ENCODE peak calls at places on chromosomes 2 and 18, in four cellular contexts. Z, T, N and M are unnamed samples.

GRCh38 chr2:212898011-212898410 is 253.4 kb downstream of the IKZF2 start:
- DNase-seq in Z (no peak), T (no peak), N (no peak), M (no peak)

GRCh38 chr18:28831476-28831875 is 654.5 kb upstream of the CDH2 start:
- DNase-seq in Z (no peak), T (no peak), N (no peak), M (no peak)

GRCh38 chr2:240926516-240927389 is 20.6 kb downstream of the CROCC2 start:
- DNase-seq in Z (no peak), T (no peak), N (no peak), M (no peak)

GRCh38 chr2:66862871-66863650 is 428.1 kb downstream of the MEIS1 start:
- DNase-seq in Z (no peak), T (no peak), N (no peak), M (no peak)

GRCh38 chr2:65548571-65549261 is 116.3 kb upstream of the SPRED2 start:
- DNase-seq in Z (no peak), T (no peak), N (no peak), M (no peak)

GRCh38 chr2:9538000-9538507 is 17.6 kb downstream of the ADAM17 start:
- DNase-seq in Z (no peak), T (no peak), N (no peak), M (peak; percentile 43)

GRCh38 chr2:120177973-120178372 is 45.2 kb downstream of the TMEM185B start:
- DNase-seq in Z (no peak), T (no peak), N (no peak), M (no peak)

GRCh38 chr18:5546660-5547059 is 2.9 kb upstream of the EPB41L3 start:
- DNase-seq in Z (no peak), T (no peak), N (no peak), M (peak; percentile 17)

GRCh38 chr2:46963961-46964673 is 48.5 kb upstream of the MCFD2 start:
- DNase-seq in Z (peak; percentile 39), T (no peak), N (no peak), M (no peak)

GRCh38 chr2:119240311-119241204 is 16.9 kb downstream of the STEAP3 start:
- DNase-seq in Z (peak; percentile 33), T (no peak), N (no peak), M (peak; percentile 29)

GRCh38 chr18:8288447-8289213 is 320.6 kb upstream of the RAB12 start:
- DNase-seq in Z (no peak), T (no peak), N (no peak), M (no peak)

GRCh38 chr2:31384351-31384750 is 30.2 kb downstream of the XDH start:
- DNase-seq in Z (no peak), T (no peak), N (no peak), M (peak; percentile 89)

GRCh38 chr2:188937228-188938220 is 36.6 kb upstream of the COL3A1 start:
- DNase-seq in Z (no peak), T (no peak), N (no peak), M (no peak)

GRCh38 chr2:127139766-127140165 is 32.8 kb upstream of the BIN1 start:
- DNase-seq in Z (no peak), T (no peak), N (no peak), M (no peak)

GRCh38 chr2:75133621-75134020 is 65.7 kb downstream of the TACR1 start:
- DNase-seq in Z (no peak), T (no peak), N (no peak), M (no peak)

GRCh38 chr2:221997100-221997499 is 301.7 kb downstream of the PAX3 start:
- DNase-seq in Z (peak; percentile 10), T (no peak), N (no peak), M (peak; percentile 2)

GRCh38 chr18:73696171-73696570 is 451.5 kb downstream of the FBXO15 start:
- DNase-seq in Z (no peak), T (no peak), N (no peak), M (no peak)

GRCh38 chr18:13629841-13630747 is 96.3 kb downstream of the FAM210A start:
- DNase-seq in Z (peak; percentile 67), T (peak; percentile 73), N (peak; percentile 48), M (peak; percentile 51)

GRCh38 chr2:99940963-99941362 is 201.4 kb downstream of the AFF3 start:
- DNase-seq in Z (no peak), T (no peak), N (no peak), M (no peak)

GRCh38 chr2:69464575-69464974 is 27.3 kb upstream of the NFU1 start:
- DNase-seq in Z (no peak), T (no peak), N (no peak), M (no peak)

GRCh38 chr18:10365021-10365420 is 89.4 kb upstream of the APCDD1 start:
- DNase-seq in Z (no peak), T (no peak), N (no peak), M (no peak)

GRCh38 chr18:31056296-31056695 is 13.8 kb upstream of the DSC3 start:
- DNase-seq in Z (no peak), T (no peak), N (no peak), M (no peak)

GRCh38 chr2:219099319-219099718 is 38.6 kb upstream of the IHH start:
- DNase-seq in Z (no peak), T (no peak), N (no peak), M (no peak)

GRCh38 chr2:176088937-176089842 is 3.3 kb upstream of the HOXD13 start:
- DNase-seq in Z (no peak), T (no peak), N (no peak), M (no peak)

GRCh38 chr2:37585982-37586621 is 85.3 kb downstream of the CDC42EP3 start:
- DNase-seq in Z (no peak), T (no peak), N (peak; percentile 68), M (no peak)

GRCh38 chr2:240451791-240452470 is 16.5 kb downstream of the GPC1 start:
- DNase-seq in Z (no peak), T (no peak), N (no peak), M (no peak)

GRCh38 chr2:96470636-96471035 is 34.5 kb downstream of the NEURL3 start:
- DNase-seq in Z (no peak), T (peak; percentile 36), N (no peak), M (peak; percentile 55)

GRCh38 chr2:188330316-188331053 is 38.8 kb downstream of the GULP1 start:
- DNase-seq in Z (no peak), T (no peak), N (no peak), M (no peak)

GRCh38 chr2:239893236-239893515 is 132.0 kb downstream of the NDUFA10 start:
- DNase-seq in Z (no peak), T (peak; percentile 55), N (no peak), M (no peak)

DNA sequence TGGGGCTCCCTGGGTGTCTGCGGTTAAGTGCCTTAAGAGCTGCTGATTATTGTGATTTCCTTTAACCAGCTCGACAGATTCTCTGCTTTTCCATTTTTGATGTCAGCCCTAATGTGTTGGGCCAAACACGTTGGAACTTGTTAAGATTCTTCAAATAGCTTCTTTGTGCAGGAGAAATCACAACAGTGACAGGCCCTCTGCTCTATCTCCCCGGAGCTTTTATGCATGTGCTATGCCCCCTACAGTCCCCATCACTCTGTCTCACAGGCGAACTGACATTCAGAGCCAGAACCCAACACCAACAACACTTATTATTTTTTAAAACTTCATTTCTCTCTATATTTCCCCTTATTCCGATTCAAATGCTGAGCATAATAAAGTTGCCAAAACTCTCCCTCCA is 371.7 kb upstream of the CELF4 start:
- DNase-seq in Z (no peak), T (no peak), N (no peak), M (no peak)
- TF ChIP-seq EP300 in Z (no peak), T (no peak), N (no peak), M (no peak)

GRCh38 chr18:2776596-2776995 is 70.2 kb upstream of the EMILIN2 start:
- DNase-seq in Z (no peak), T (no peak), N (no peak), M (no peak)

DNA sequence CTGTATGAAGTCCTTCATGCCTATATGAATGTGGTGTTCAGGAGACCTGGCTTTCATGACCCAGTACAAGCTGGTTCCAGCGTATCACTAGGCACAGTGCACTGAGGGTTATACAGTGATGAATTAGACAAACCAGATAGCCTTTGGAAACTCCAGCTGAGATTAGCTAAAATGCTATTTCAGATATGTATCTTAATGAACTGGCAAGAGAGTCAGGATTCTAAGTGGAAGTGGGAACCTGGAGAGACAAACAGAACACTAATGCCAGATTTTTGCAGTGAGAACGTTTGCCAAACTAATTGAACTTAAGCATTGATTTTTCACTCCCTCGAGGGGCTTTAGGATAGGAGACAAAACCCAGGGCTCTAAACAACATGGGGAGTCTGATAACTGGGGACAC is 66.1 kb upstream of the EMILIN2 start:
- DNase-seq in Z (no peak), T (no peak), N (no peak), M (no peak)
- TF ChIP-seq BHLHE40 in Z (no peak), T (no peak), N (no peak), M (no peak)

DNA sequence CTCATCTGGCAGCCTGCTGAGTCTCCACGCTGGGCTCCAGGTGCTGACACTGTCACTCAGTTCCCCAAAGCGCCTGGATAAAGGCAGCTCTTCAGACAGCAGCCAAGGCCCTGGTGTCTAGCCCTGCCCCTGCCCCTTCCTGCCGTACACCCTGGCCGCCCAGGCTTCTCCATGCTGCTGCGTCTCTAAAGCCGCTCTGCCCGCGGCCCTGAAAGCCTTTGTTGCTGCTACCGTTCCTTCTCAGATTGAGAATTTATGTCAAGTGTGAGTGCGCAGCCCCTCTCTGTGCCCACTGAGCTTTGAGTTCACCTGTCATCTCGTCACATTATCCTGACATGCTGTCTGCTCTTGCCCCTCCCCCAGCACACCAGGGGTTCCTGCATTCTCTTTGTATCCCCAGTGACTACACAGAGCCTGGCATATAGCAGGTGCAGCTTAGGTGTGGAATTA is 140.1 kb upstream of the BCL2L11 start:
- DNase-seq in Z (no peak), T (no peak), N (no peak), M (no peak)
- TF ChIP-seq EP300 in Z (no peak), T (no peak), N (no peak), M (no peak)

GRCh38 chr2:230759481-230760191 is 47.0 kb downstream of the CAB39 start:
- DNase-seq in Z (no peak), T (no peak), N (no peak), M (no peak)

GRCh38 chr2:230758566-230759480 is 46.2 kb downstream of the CAB39 start:
- DNase-seq in Z (no peak), T (no peak), N (no peak), M (no peak)

GRCh38 chr2:230765611-230766300 is 53.1 kb downstream of the CAB39 start:
- DNase-seq in Z (no peak), T (no peak), N (no peak), M (no peak)

GRCh38 chr2:230761704-230762103 is 49.1 kb downstream of the CAB39 start:
- DNase-seq in Z (no peak), T (no peak), N (no peak), M (no peak)

GRCh38 chr2:230762317-230762896 is 49.8 kb downstream of the CAB39 start:
- DNase-seq in Z (peak; percentile 65), T (peak; percentile 20), N (no peak), M (peak; percentile 53)
- TF ChIP-seq BHLHE40 in Z (no peak), T (no peak), N (no peak), M (no peak)